ENCODE peak calls at places on chromosomes 7 and 10, in four cellular contexts. M, N, Z and D are unnamed samples.

GRCh38 chr10:9957352-9957751 is 1060.3 kb upstream of the CELF2 start:
- DNase-seq in M (peak; percentile 47), Z (no peak), N (no peak), D (no peak)

GRCh38 chr10:67140641-67141040 is 214.8 kb downstream of the LRRTM3 start:
- DNase-seq in N (no peak), Z (no peak), M (no peak), D (no peak)

GRCh38 chr10:14748471-14748870 is 26.2 kb downstream of the FAM107B start:
- DNase-seq in Z (no peak), M (no peak), N (no peak), D (no peak)

GRCh38 chr10:104337985-104338735 is at the start of gene ITPRIP:
- DNase-seq in M (peak; percentile 91), N (peak; percentile 93), Z (peak; percentile 73), D (peak; percentile 59)

GRCh38 chr10:124745678-124746077 is 1.5 kb upstream of the FAM53B start:
- DNase-seq in N (peak; percentile 66), Z (no peak), M (no peak), D (no peak)

GRCh38 chr7:134920026-134920758 is 66.1 kb upstream of the AGBL3 start:
- DNase-seq in N (peak; percentile 89), M (peak; percentile 93), Z (no peak), D (no peak)

GRCh38 chr7:18165176-18165575 is 137.5 kb upstream of the PRPS1L1 start:
- DNase-seq in N (no peak), M (peak; percentile 58), Z (no peak), D (no peak)

GRCh38 chr7:90720970-90721768 is 125.0 kb downstream of the CDK14 start:
- DNase-seq in M (no peak), Z (no peak), N (peak; percentile 77), D (peak; percentile 88)

GRCh38 chr10:114987995-114988394 is 50.0 kb downstream of the TRUB1 start:
- DNase-seq in M (peak; percentile 88), N (peak; percentile 44), Z (no peak), D (no peak)

GRCh38 chr10:96488161-96488935 is 25.4 kb downstream of the TLL2 start:
- DNase-seq in Z (no peak), N (no peak), M (no peak), D (no peak)

GRCh38 chr10:14439451-14440259 is 108.9 kb upstream of the FRMD4A start:
- DNase-seq in N (peak; percentile 5), Z (no peak), M (peak; percentile 52), D (no peak)

GRCh38 chr7:12322903-12323300 is 80.8 kb downstream of the VWDE start:
- DNase-seq in N (peak; percentile 9), Z (no peak), M (no peak), D (no peak)

GRCh38 chr10:100157140-100157539 is 28.7 kb downstream of the ERLIN1 start:
- DNase-seq in Z (no peak), N (no peak), M (no peak), D (no peak)
- H3K36me3 ChIP-seq in Z (peaks cover 88% of the 10 kb centered on the region), N (peaks cover 47% of the 10 kb centered on the region), M (peaks cover 41% of the 10 kb centered on the region), D (peaks cover 15% of the 10 kb centered on the region)

DNA sequence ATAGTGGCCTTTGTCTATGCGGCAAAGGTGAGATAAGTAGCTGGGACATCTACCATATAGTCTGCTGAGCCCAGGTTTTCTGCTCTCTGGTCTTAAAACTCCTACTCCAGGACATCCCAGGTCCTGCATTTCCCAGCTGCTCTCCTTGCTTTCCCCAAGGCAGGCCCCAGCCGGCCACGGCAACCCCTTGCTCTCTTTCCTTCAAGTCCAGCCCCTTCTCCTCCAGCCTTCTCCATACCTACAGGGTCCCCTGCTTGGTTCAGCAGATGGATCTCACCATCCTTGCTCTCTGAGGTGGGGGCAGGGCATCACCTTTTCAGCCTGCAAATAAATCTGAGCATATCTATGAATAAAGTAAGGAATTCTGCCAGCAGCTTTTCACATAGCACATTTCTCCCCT is 8.7 kb downstream of the GIMAP5 start:
- DNase-seq in Z (no peak), N (no peak), M (no peak), D (no peak)
- H3K27me3 ChIP-seq in Z (no peaks in the 10 kb centered on the region), N (no peaks in the 10 kb centered on the region), M (no peaks in the 10 kb centered on the region), D (no peaks in the 10 kb centered on the region)

GRCh38 chr10:31318382-31318853 is 598 bp upstream of the ZEB1 start:
- DNase-seq in N (peak; percentile 83), M (peak; percentile 96), Z (no peak), D (peak; percentile 50)
- H3K27ac ChIP-seq in N (peak overlapping the region; percentile 72), M (peak overlapping the region; percentile 83), Z (peak overlapping the region; percentile 43), D (peak overlapping the region; percentile 87)

GRCh38 chr10:80149123-80149522 is 16.6 kb downstream of the PLAC9 start:
- DNase-seq in Z (no peak), M (no peak), N (no peak), D (no peak)
- H3K36me3 ChIP-seq in Z (no peaks in the 10 kb centered on the region), M (peaks cover 60% of the 10 kb centered on the region), N (peaks cover 14% of the 10 kb centered on the region), D (peaks cover 37% of the 10 kb centered on the region)

GRCh38 chr10:123726381-123726780 is 60.2 kb downstream of the GPR26 start:
- DNase-seq in N (no peak), M (no peak), Z (no peak), D (no peak)

GRCh38 chr10:123722351-123722750 is 56.2 kb downstream of the GPR26 start:
- DNase-seq in N (no peak), M (no peak), Z (no peak), D (no peak)

GRCh38 chr10:123726826-123727225 is 60.7 kb downstream of the GPR26 start:
- DNase-seq in N (no peak), Z (no peak), M (no peak), D (no peak)

GRCh38 chr10:123721441-123722049 is 55.4 kb downstream of the GPR26 start:
- DNase-seq in Z (no peak), N (no peak), M (peak; percentile 42), D (no peak)

DNA sequence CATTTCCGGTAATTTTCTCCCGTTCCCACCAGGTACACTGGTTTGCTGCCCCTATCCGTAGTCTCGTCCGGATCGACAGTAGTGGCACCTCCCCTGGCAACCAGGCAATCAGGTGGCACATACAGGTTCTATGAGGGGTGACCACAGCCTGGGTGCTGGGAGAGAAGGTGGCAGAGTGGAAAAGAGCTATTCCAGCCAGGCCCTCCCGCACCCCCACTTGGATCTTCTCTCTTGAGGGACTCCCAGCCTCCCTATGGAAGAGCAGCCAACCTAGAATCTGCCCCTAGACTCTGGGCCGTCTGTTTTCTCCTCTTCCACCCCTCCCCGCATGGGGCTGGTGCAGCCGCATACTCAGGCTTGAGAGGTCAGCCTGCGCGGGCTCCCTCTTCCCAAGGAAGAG is 58.6 kb downstream of the GPR26 start:
- DNase-seq in M (no peak), N (no peak), Z (no peak), D (no peak)
- H3K27me3 ChIP-seq in M (no peaks in the 10 kb centered on the region), N (peaks cover 6% of the 10 kb centered on the region), Z (no peaks in the 10 kb centered on the region), D (no peaks in the 10 kb centered on the region)

DNA sequence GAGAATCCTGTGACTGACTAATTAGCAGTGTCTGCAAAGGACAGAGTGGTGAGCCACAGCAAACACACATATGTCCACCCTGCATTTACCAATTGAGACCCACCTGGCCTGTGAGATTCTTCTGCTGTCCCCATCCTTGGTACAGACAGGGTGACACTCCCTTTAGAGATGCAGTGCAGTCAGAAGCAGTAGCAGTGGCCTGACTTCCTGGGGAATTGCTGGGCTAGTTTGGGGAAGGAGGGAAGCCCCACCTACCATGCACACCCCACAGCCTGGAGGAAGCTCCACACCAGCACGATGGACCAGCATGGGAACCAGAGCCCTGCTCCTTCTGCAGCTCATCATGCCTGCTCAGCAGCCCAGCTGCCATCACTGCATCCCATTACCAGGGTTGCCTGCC is 924.9 kb upstream of the ZNF722 start:
- DNase-seq in Z (no peak), N (no peak), M (no peak), D (no peak)
- H3K27ac ChIP-seq in Z (no peak overlapping the region), N (no peak overlapping the region), M (no peak overlapping the region), D (no peak overlapping the region)

DNA sequence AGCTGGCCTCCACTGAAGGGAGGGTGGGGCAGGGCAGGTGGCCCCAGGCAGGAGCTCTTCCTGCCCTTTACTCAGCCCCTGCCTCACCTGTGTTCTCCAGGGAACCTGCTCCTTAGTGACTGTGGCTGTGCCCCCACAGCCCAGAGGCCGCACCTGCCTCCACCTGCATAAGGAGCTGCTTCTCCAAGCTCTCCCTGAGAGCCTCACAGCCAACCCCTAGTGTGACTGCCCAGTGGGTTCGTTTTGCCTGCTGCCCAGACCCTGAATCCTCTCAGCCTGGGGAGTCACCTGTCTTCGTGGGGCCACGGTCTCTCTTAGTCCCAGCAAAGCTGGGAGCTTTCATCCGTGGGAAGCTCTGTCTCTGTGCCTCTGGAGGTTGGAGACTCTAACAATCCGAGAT is 94.4 kb downstream of the GLRX3 start:
- DNase-seq in N (no peak), Z (no peak), M (no peak), D (no peak)
- H3K36me3 ChIP-seq in N (no peaks in the 10 kb centered on the region), Z (no peaks in the 10 kb centered on the region), M (no peaks in the 10 kb centered on the region), D (no peaks in the 10 kb centered on the region)

GRCh38 chr10:100775866-100776265 is 30.5 kb downstream of the PAX2 start:
- DNase-seq in Z (no peak), N (no peak), M (no peak), D (no peak)
- H3K27me3 ChIP-seq in Z (peaks cover 40% of the 10 kb centered on the region), N (peaks cover 68% of the 10 kb centered on the region), M (peaks cover 40% of the 10 kb centered on the region), D (no peaks in the 10 kb centered on the region)